ENCODE peak calls at places on chromosomes 6 and 20, in four cellular contexts. D is brain microvascular endothelial cell, L is HT1080, Z is OCI-M1. M is an unnamed sample.

GRCh38 chr20:44526129-44526528 is 4.3 kb upstream of the SERINC3 start:
- DNase-seq in D (peak), L (peak), Z (no peak), M (no peak)

GRCh38 chr6:165729307-165729936 is 66.4 kb upstream of the PDE10A start:
- DNase-seq in D (peak), L (peak), Z (peak), M (peak)

GRCh38 chr20:58945967-58946631 is 35.0 kb upstream of the NELFCD start:
- DNase-seq in D (no peak), L (no peak), Z (peak), M (no peak)

GRCh38 chr6:44126320-44127149 is 717 bp downstream of the MRPL14 start:
- DNase-seq in D (peak), L (peak), Z (peak), M (peak)

GRCh38 chr6:150993253-150993652 is 127.8 kb downstream of the MTHFD1L start:
- DNase-seq in D (no peak), L (no peak), Z (no peak), M (no peak)

GRCh38 chr6:33078919-33079521 is 3.2 kb downstream of the HLA-DPB1 start:
- DNase-seq in D (no peak), L (no peak), Z (no peak), M (no peak)

GRCh38 chr6:169591616-169592015 is 110.2 kb downstream of the WDR27 start:
- DNase-seq in D (no peak), L (no peak), Z (no peak), M (no peak)

GRCh38 chr6:26607434-26608230 is 10.9 kb downstream of the ABT1 start:
- DNase-seq in D (peak), L (peak), Z (peak), M (peak)

GRCh38 chr6:53795702-53796450 is 1.1 kb downstream of the LRRC1 start:
- DNase-seq in D (no peak), L (no peak), Z (no peak), M (peak)

GRCh38 chr20:46128310-46129151 is 10.4 kb downstream of the CD40 start:
- DNase-seq in D (no peak), L (no peak), Z (peak), M (peak)

GRCh38 chr6:45644720-45645119 is 267.0 kb upstream of the SUPT3H start:
- DNase-seq in D (no peak), L (no peak), Z (no peak), M (no peak)

GRCh38 chr6:150841189-150841588 is 24.3 kb upstream of the MTHFD1L start:
- DNase-seq in D (no peak), L (no peak), Z (no peak), M (no peak)

GRCh38 chr6:41531016-41531415 is 15.2 kb upstream of the FOXP4 start:
- DNase-seq in D (no peak), L (no peak), Z (no peak), M (no peak)

GRCh38 chr6:135267085-135267484 is 86.0 kb downstream of the MYB start:
- DNase-seq in D (no peak), L (no peak), Z (no peak), M (no peak)

GRCh38 chr6:15926256-15926655 is 202.6 kb upstream of the MYLIP start:
- DNase-seq in D (no peak), L (no peak), Z (no peak), M (no peak)

GRCh38 chr20:63183422-63184146 is 32.3 kb downstream of the YTHDF1 start:
- DNase-seq in D (peak), L (no peak), Z (peak), M (peak)

GRCh38 chr20:53581444-53582311 is 12.0 kb downstream of the ZNF217 start:
- DNase-seq in D (no peak), L (no peak), Z (no peak), M (no peak)